ENCODE peak calls at places on chromosomes 2 and 18, in nine cellular contexts. One of them, this sample, is unnamed.

GRCh38 chr2:140436956-140437355 is 1656.8 kb upstream of the NXPH2 start:
- DNase-seq in A172: no peak
- DNase-seq in NCI-H1417: no peak
- DNase-seq in fibroblast of gingiva: no peak
- DNase-seq in adrenal gland: no peak
- DNase-seq in retinal pigment epithelial cell: no peak
- DNase-seq in AML-193: no peak
- DNase-seq in T-helper 2 cell: no peak
- DNase-seq in HL-60: no peak
- DNase-seq in this sample: no peak

GRCh38 chr18:31538837-31539236 is 40.9 kb downstream of the DSG2 start:
- DNase-seq in NCI-H1417: no peak
- DNase-seq in retinal pigment epithelial cell: no peak
- DNase-seq in adrenal gland: no peak
- DNase-seq in AML-193: no peak
- DNase-seq in fibroblast of gingiva: no peak
- DNase-seq in A172: no peak
- DNase-seq in T-helper 2 cell: no peak
- DNase-seq in HL-60: no peak
- DNase-seq in this sample: no peak

GRCh38 chr18:40937386-40937785 is 1017.6 kb upstream of the PIK3C3 start:
- DNase-seq in T-helper 2 cell: no peak
- DNase-seq in fibroblast of gingiva: no peak
- DNase-seq in A172: peak; percentile 52
- DNase-seq in NCI-H1417: peak; percentile 66
- DNase-seq in adrenal gland: no peak
- DNase-seq in retinal pigment epithelial cell: no peak
- DNase-seq in AML-193: no peak
- DNase-seq in HL-60: no peak
- DNase-seq in this sample: no peak

GRCh38 chr2:15652316-15653276 is 60.9 kb downstream of the DDX1 start:
- DNase-seq in NCI-H1417: no peak
- DNase-seq in fibroblast of gingiva: no peak
- DNase-seq in T-helper 2 cell: no peak
- DNase-seq in AML-193: no peak
- DNase-seq in adrenal gland: no peak
- DNase-seq in A172: no peak
- DNase-seq in HL-60: no peak
- DNase-seq in retinal pigment epithelial cell: no peak
- DNase-seq in this sample: no peak

GRCh38 chr2:42964444-42965081 is 172.2 kb upstream of the HAAO start:
- DNase-seq in fibroblast of gingiva: peak; percentile 95
- DNase-seq in retinal pigment epithelial cell: peak; percentile 48
- DNase-seq in adrenal gland: no peak
- DNase-seq in HL-60: no peak
- DNase-seq in AML-193: no peak
- DNase-seq in A172: peak; percentile 89
- DNase-seq in NCI-H1417: no peak
- DNase-seq in T-helper 2 cell: no peak
- DNase-seq in this sample: peak; percentile 95

GRCh38 chr2:68282814-68283812 is 30.8 kb upstream of the PPP3R1 start:
- DNase-seq in T-helper 2 cell: peak; percentile 63
- DNase-seq in AML-193: peak; percentile 25
- DNase-seq in HL-60: peak; percentile 15
- DNase-seq in NCI-H1417: peak; percentile 72
- DNase-seq in retinal pigment epithelial cell: no peak
- DNase-seq in A172: peak; percentile 27
- DNase-seq in fibroblast of gingiva: peak; percentile 34
- DNase-seq in adrenal gland: no peak
- DNase-seq in this sample: no peak

GRCh38 chr2:105698820-105699219 is 45.9 kb upstream of the NCK2 start:
- DNase-seq in A172: no peak
- DNase-seq in AML-193: no peak
- DNase-seq in NCI-H1417: no peak
- DNase-seq in T-helper 2 cell: no peak
- DNase-seq in retinal pigment epithelial cell: no peak
- DNase-seq in adrenal gland: no peak
- DNase-seq in HL-60: no peak
- DNase-seq in fibroblast of gingiva: no peak
- DNase-seq in this sample: no peak

GRCh38 chr2:234587341-234588053 is 90.6 kb upstream of the ARL4C start:
- DNase-seq in adrenal gland: no peak
- DNase-seq in HL-60: no peak
- DNase-seq in A172: peak; percentile 42
- DNase-seq in T-helper 2 cell: no peak
- DNase-seq in fibroblast of gingiva: no peak
- DNase-seq in retinal pigment epithelial cell: no peak
- DNase-seq in AML-193: no peak
- DNase-seq in NCI-H1417: no peak
- DNase-seq in this sample: no peak

GRCh38 chr2:164747786-164748433 is 93.7 kb downstream of the COBLL1 start:
- DNase-seq in retinal pigment epithelial cell: no peak
- DNase-seq in adrenal gland: no peak
- DNase-seq in A172: no peak
- DNase-seq in HL-60: no peak
- DNase-seq in AML-193: no peak
- DNase-seq in NCI-H1417: no peak
- DNase-seq in fibroblast of gingiva: no peak
- DNase-seq in T-helper 2 cell: no peak
- DNase-seq in this sample: no peak

GRCh38 chr2:41873102-41873501 is 174.7 kb upstream of the PKDCC start:
- DNase-seq in fibroblast of gingiva: no peak
- DNase-seq in retinal pigment epithelial cell: no peak
- DNase-seq in A172: no peak
- DNase-seq in adrenal gland: no peak
- DNase-seq in T-helper 2 cell: no peak
- DNase-seq in HL-60: no peak
- DNase-seq in AML-193: no peak
- DNase-seq in NCI-H1417: peak; percentile 62
- DNase-seq in this sample: no peak

GRCh38 chr2:24635181-24635580 is 144.1 kb downstream of the NCOA1 start:
- DNase-seq in T-helper 2 cell: no peak
- DNase-seq in HL-60: no peak
- DNase-seq in A172: no peak
- DNase-seq in NCI-H1417: no peak
- DNase-seq in fibroblast of gingiva: peak; percentile 69
- DNase-seq in adrenal gland: no peak
- DNase-seq in retinal pigment epithelial cell: no peak
- DNase-seq in AML-193: no peak
- DNase-seq in this sample: no peak

GRCh38 chr2:211457325-211457724 is 900.9 kb downstream of the CPS1 start:
- DNase-seq in adrenal gland: no peak
- DNase-seq in HL-60: no peak
- DNase-seq in fibroblast of gingiva: no peak
- DNase-seq in T-helper 2 cell: no peak
- DNase-seq in AML-193: no peak
- DNase-seq in A172: no peak
- DNase-seq in NCI-H1417: peak; percentile 62
- DNase-seq in retinal pigment epithelial cell: no peak
- DNase-seq in this sample: no peak

GRCh38 chr18:61657066-61657732 is 235.6 kb downstream of the RNF152 start:
- DNase-seq in HL-60: no peak
- DNase-seq in fibroblast of gingiva: no peak
- DNase-seq in AML-193: no peak
- DNase-seq in T-helper 2 cell: no peak
- DNase-seq in NCI-H1417: no peak
- DNase-seq in retinal pigment epithelial cell: no peak
- DNase-seq in adrenal gland: no peak
- DNase-seq in A172: no peak
- DNase-seq in this sample: no peak

GRCh38 chr18:46333371-46334199 is 229.4 kb downstream of the HAUS1 start:
- DNase-seq in AML-193: no peak
- DNase-seq in A172: no peak
- DNase-seq in fibroblast of gingiva: no peak
- DNase-seq in HL-60: peak; percentile 91
- DNase-seq in T-helper 2 cell: peak; percentile 38
- DNase-seq in adrenal gland: no peak
- DNase-seq in retinal pigment epithelial cell: no peak
- DNase-seq in NCI-H1417: peak; percentile 91
- DNase-seq in this sample: no peak

GRCh38 chr2:38076710-38077430 is 919 bp upstream of the CYP1B1 start:
- DNase-seq in AML-193: no peak
- DNase-seq in fibroblast of gingiva: peak; percentile 97
- DNase-seq in adrenal gland: peak; percentile 81
- DNase-seq in NCI-H1417: peak; percentile 95
- DNase-seq in retinal pigment epithelial cell: no peak
- DNase-seq in T-helper 2 cell: peak; percentile 92
- DNase-seq in A172: peak; percentile 72
- DNase-seq in HL-60: peak; percentile 96
- DNase-seq in this sample: peak; percentile 92

GRCh38 chr2:240236217-240237111 is 96.0 kb upstream of the OTOS start:
- DNase-seq in AML-193: no peak
- DNase-seq in fibroblast of gingiva: no peak
- DNase-seq in adrenal gland: peak; percentile 28
- DNase-seq in HL-60: no peak
- DNase-seq in T-helper 2 cell: no peak
- DNase-seq in retinal pigment epithelial cell: no peak
- DNase-seq in A172: no peak
- DNase-seq in NCI-H1417: peak; percentile 89
- DNase-seq in this sample: peak; percentile 72

GRCh38 chr2:146874260-146874658 is 970.6 kb upstream of the ACVR2A start:
- DNase-seq in retinal pigment epithelial cell: peak; percentile 78
- DNase-seq in T-helper 2 cell: no peak
- DNase-seq in fibroblast of gingiva: peak; percentile 68
- DNase-seq in HL-60: no peak
- DNase-seq in adrenal gland: no peak
- DNase-seq in AML-193: no peak
- DNase-seq in A172: peak; percentile 97
- DNase-seq in NCI-H1417: no peak
- DNase-seq in this sample: no peak

GRCh38 chr2:181152701-181153100 is 172.3 kb downstream of the UBE2E3 start:
- DNase-seq in fibroblast of gingiva: no peak
- DNase-seq in adrenal gland: no peak
- DNase-seq in NCI-H1417: no peak
- DNase-seq in HL-60: no peak
- DNase-seq in retinal pigment epithelial cell: no peak
- DNase-seq in A172: no peak
- DNase-seq in T-helper 2 cell: no peak
- DNase-seq in AML-193: no peak
- DNase-seq in this sample: no peak

GRCh38 chr2:101223814-101224231 is 28.9 kb upstream of the CNOT11 start:
- DNase-seq in fibroblast of gingiva: peak; percentile 68
- DNase-seq in retinal pigment epithelial cell: no peak
- DNase-seq in adrenal gland: no peak
- DNase-seq in NCI-H1417: no peak
- DNase-seq in T-helper 2 cell: peak; percentile 98
- DNase-seq in AML-193: peak; percentile 78
- DNase-seq in A172: peak; percentile 59
- DNase-seq in HL-60: peak; percentile 63
- DNase-seq in this sample: no peak

GRCh38 chr2:231907765-231908164 is 18.4 kb downstream of the NPPC start:
- DNase-seq in fibroblast of gingiva: no peak
- DNase-seq in T-helper 2 cell: no peak
- DNase-seq in retinal pigment epithelial cell: no peak
- DNase-seq in AML-193: no peak
- DNase-seq in adrenal gland: no peak
- DNase-seq in NCI-H1417: no peak
- DNase-seq in A172: no peak
- DNase-seq in HL-60: no peak
- DNase-seq in this sample: no peak

GRCh38 chr18:48676756-48677368 is 138.0 kb downstream of the CTIF start:
- DNase-seq in NCI-H1417: peak; percentile 68
- DNase-seq in retinal pigment epithelial cell: no peak
- DNase-seq in adrenal gland: peak; percentile 84
- DNase-seq in AML-193: peak; percentile 36
- DNase-seq in fibroblast of gingiva: peak; percentile 14
- DNase-seq in HL-60: no peak
- DNase-seq in A172: peak; percentile 18
- DNase-seq in T-helper 2 cell: peak; percentile 55
- DNase-seq in this sample: peak; percentile 94

GRCh38 chr2:148987286-148987685 is 51.2 kb upstream of the LYPD6B start:
- DNase-seq in retinal pigment epithelial cell: no peak
- DNase-seq in T-helper 2 cell: no peak
- DNase-seq in fibroblast of gingiva: no peak
- DNase-seq in HL-60: no peak
- DNase-seq in NCI-H1417: no peak
- DNase-seq in A172: no peak
- DNase-seq in adrenal gland: no peak
- DNase-seq in AML-193: peak; percentile 11
- DNase-seq in this sample: no peak

GRCh38 chr2:232496508-232497373 is 9.1 kb upstream of the ECEL1 start:
- DNase-seq in T-helper 2 cell: no peak
- DNase-seq in fibroblast of gingiva: no peak
- DNase-seq in adrenal gland: no peak
- DNase-seq in retinal pigment epithelial cell: no peak
- DNase-seq in HL-60: no peak
- DNase-seq in AML-193: no peak
- DNase-seq in NCI-H1417: peak; percentile 69
- DNase-seq in A172: no peak
- DNase-seq in this sample: no peak

GRCh38 chr2:239124152-239124899 is 276.4 kb downstream of the TWIST2 start:
- DNase-seq in AML-193: no peak
- DNase-seq in retinal pigment epithelial cell: no peak
- DNase-seq in T-helper 2 cell: no peak
- DNase-seq in A172: no peak
- DNase-seq in NCI-H1417: no peak
- DNase-seq in adrenal gland: no peak
- DNase-seq in fibroblast of gingiva: no peak
- DNase-seq in HL-60: no peak
- DNase-seq in this sample: no peak

GRCh38 chr2:133561045-133561852 is 7.0 kb downstream of the NCKAP5 start:
- DNase-seq in T-helper 2 cell: peak; percentile 1
- DNase-seq in fibroblast of gingiva: peak; percentile 49
- DNase-seq in adrenal gland: no peak
- DNase-seq in HL-60: no peak
- DNase-seq in retinal pigment epithelial cell: no peak
- DNase-seq in A172: peak; percentile 69
- DNase-seq in NCI-H1417: peak; percentile 33
- DNase-seq in AML-193: peak; percentile 29
- DNase-seq in this sample: no peak

GRCh38 chr2:240600451-240600961 is 14.0 kb downstream of the CAPN10 start:
- DNase-seq in NCI-H1417: no peak
- DNase-seq in HL-60: no peak
- DNase-seq in T-helper 2 cell: no peak
- DNase-seq in fibroblast of gingiva: no peak
- DNase-seq in A172: no peak
- DNase-seq in AML-193: no peak
- DNase-seq in retinal pigment epithelial cell: no peak
- DNase-seq in adrenal gland: no peak
- DNase-seq in this sample: peak; percentile 55

GRCh38 chr2:27297195-27297594 is 11.1 kb downstream of the UCN start:
- DNase-seq in A172: no peak
- DNase-seq in AML-193: no peak
- DNase-seq in HL-60: no peak
- DNase-seq in adrenal gland: no peak
- DNase-seq in NCI-H1417: no peak
- DNase-seq in fibroblast of gingiva: no peak
- DNase-seq in T-helper 2 cell: no peak
- DNase-seq in retinal pigment epithelial cell: no peak
- DNase-seq in this sample: no peak

GRCh38 chr2:161029321-161029720 is 130.9 kb upstream of the TANK start:
- DNase-seq in AML-193: no peak
- DNase-seq in T-helper 2 cell: no peak
- DNase-seq in A172: no peak
- DNase-seq in fibroblast of gingiva: no peak
- DNase-seq in HL-60: no peak
- DNase-seq in retinal pigment epithelial cell: no peak
- DNase-seq in adrenal gland: no peak
- DNase-seq in NCI-H1417: no peak
- DNase-seq in this sample: no peak

GRCh38 chr2:224736227-224736626 is 20.1 kb upstream of the CCDC195 start:
- DNase-seq in fibroblast of gingiva: no peak
- DNase-seq in HL-60: no peak
- DNase-seq in NCI-H1417: no peak
- DNase-seq in AML-193: no peak
- DNase-seq in A172: no peak
- DNase-seq in retinal pigment epithelial cell: no peak
- DNase-seq in T-helper 2 cell: no peak
- DNase-seq in adrenal gland: no peak
- DNase-seq in this sample: no peak

GRCh38 chr18:57437782-57438668 is 2.9 kb downstream of the ONECUT2 start:
- DNase-seq in adrenal gland: peak; percentile 42
- DNase-seq in AML-193: no peak
- DNase-seq in retinal pigment epithelial cell: peak; percentile 16
- DNase-seq in T-helper 2 cell: peak; percentile 62
- DNase-seq in fibroblast of gingiva: peak; percentile 13
- DNase-seq in HL-60: peak; percentile 36
- DNase-seq in A172: peak; percentile 49
- DNase-seq in NCI-H1417: peak; percentile 99
- DNase-seq in this sample: no peak

GRCh38 chr2:45651415-45652089 is at the start of gene PRKCE:
- DNase-seq in HL-60: no peak
- DNase-seq in adrenal gland: peak; percentile 78
- DNase-seq in retinal pigment epithelial cell: no peak
- DNase-seq in A172: peak; percentile 45
- DNase-seq in AML-193: no peak
- DNase-seq in T-helper 2 cell: peak; percentile 68
- DNase-seq in fibroblast of gingiva: peak; percentile 2
- DNase-seq in NCI-H1417: peak; percentile 75
- DNase-seq in this sample: peak; percentile 89